ENCODE peak calls at places on chromosomes 2 and 18, in nine cellular contexts. A is T-helper 9 cell; S is KBM-7; N is stimulated activated CD4-positive, alpha-beta T cell treated with anti-CD3 and anti-CD28 coated beads, Interleukin-2, amount 100 ng/mL, for 48 hours; B is NCI-H1694 treated with DMSO at 0.1 percent for 48 hours; M is cardiac muscle cell; J is OCI-LY7; P is BJ; E is GM23338. I is an unnamed sample.

GRCh38 chr2:55232863-55233657 is 572 bp downstream of the RPS27A start:
- DNase-seq in A (peak), S (peak), N (peak), B (no peak), M (peak), J (peak), P (no peak), E (no peak), I (no peak)

GRCh38 chr2:16684676-16685339 is 19.2 kb upstream of the CYRIA start:
- DNase-seq in A (no peak), S (no peak), N (no peak), B (no peak), M (no peak), J (no peak), P (no peak), E (no peak), I (no peak)

GRCh38 chr2:236121546-236121945 is 46.6 kb downstream of the GBX2 start:
- DNase-seq in A (no peak), S (no peak), N (no peak), B (no peak), M (no peak), J (no peak), P (no peak), E (no peak), I (no peak)

GRCh38 chr18:57207124-57207916 is 60.4 kb downstream of the BOD1L2 start:
- DNase-seq in A (no peak), S (no peak), N (no peak), B (no peak), M (no peak), J (no peak), P (no peak), E (peak), I (no peak)

GRCh38 chr2:28475088-28475580 is 20.7 kb upstream of the PLB1 start:
- DNase-seq in A (no peak), S (peak), N (no peak), B (no peak), M (no peak), J (no peak), P (no peak), E (no peak), I (no peak)

GRCh38 chr2:168992591-168993349 is 38.4 kb downstream of the ABCB11 start:
- DNase-seq in A (no peak), S (no peak), N (no peak), B (no peak), M (peak), J (no peak), P (no peak), E (no peak), I (no peak)

GRCh38 chr2:165902929-165903328 is 50.6 kb downstream of the TTC21B start:
- DNase-seq in A (no peak), S (peak), N (no peak), B (no peak), M (peak), J (no peak), P (no peak), E (no peak), I (no peak)

GRCh38 chr18:58618822-58619553 is 9.9 kb downstream of the ALPK2 start:
- DNase-seq in A (no peak), S (no peak), N (no peak), B (no peak), M (no peak), J (no peak), P (no peak), E (peak), I (no peak)

GRCh38 chr2:29389686-29390085 is 274.5 kb downstream of the CLIP4 start:
- DNase-seq in A (no peak), S (no peak), N (no peak), B (no peak), M (no peak), J (no peak), P (no peak), E (no peak), I (no peak)

GRCh38 chr2:28437142-28437835 is 44.6 kb downstream of the FOSL2 start:
- DNase-seq in A (no peak), S (no peak), N (no peak), B (no peak), M (no peak), J (no peak), P (no peak), E (no peak), I (no peak)

GRCh38 chr2:98623657-98624056 is 15.3 kb downstream of the UNC50 start:
- DNase-seq in A (no peak), S (no peak), N (no peak), B (no peak), M (peak), J (peak), P (no peak), E (no peak), I (no peak)

GRCh38 chr2:171847627-171848026 is 46.4 kb downstream of the SLC25A12 start:
- DNase-seq in A (no peak), S (no peak), N (no peak), B (no peak), M (no peak), J (no peak), P (no peak), E (no peak), I (no peak)

GRCh38 chr2:128411431-128411830 is 92.8 kb upstream of the HS6ST1 start:
- DNase-seq in A (no peak), S (no peak), N (no peak), B (no peak), M (no peak), J (no peak), P (no peak), E (no peak), I (no peak)

GRCh38 chr2:237120956-237121720 is 35.4 kb downstream of the COPS8 start:
- DNase-seq in A (no peak), S (no peak), N (no peak), B (no peak), M (no peak), J (no peak), P (no peak), E (no peak), I (no peak)

GRCh38 chr2:37544617-37545031 is 126.8 kb downstream of the CDC42EP3 start:
- DNase-seq in A (no peak), S (no peak), N (no peak), B (no peak), M (no peak), J (no peak), P (no peak), E (no peak), I (no peak)

GRCh38 chr2:164785447-164785846 is 56.2 kb downstream of the COBLL1 start:
- DNase-seq in A (no peak), S (no peak), N (no peak), B (no peak), M (peak), J (no peak), P (peak), E (no peak), I (no peak)

GRCh38 chr2:171225989-171226388 is 65.3 kb upstream of the TLK1 start:
- DNase-seq in A (no peak), S (no peak), N (no peak), B (no peak), M (no peak), J (no peak), P (no peak), E (no peak), I (no peak)

GRCh38 chr2:109532728-109533076 is 81.1 kb downstream of the SEPTIN10 start:
- DNase-seq in A (no peak), S (no peak), N (no peak), B (no peak), M (no peak), J (no peak), P (no peak), E (no peak), I (no peak)

GRCh38 chr2:140863713-140864112 is 1267.1 kb downstream of the LRP1B start:
- DNase-seq in A (no peak), S (peak), N (no peak), B (peak), M (peak), J (peak), P (no peak), E (peak), I (peak)

GRCh38 chr2:50732796-50733195 is 299.1 kb downstream of the NRXN1 start:
- DNase-seq in A (no peak), S (no peak), N (no peak), B (no peak), M (no peak), J (no peak), P (no peak), E (no peak), I (no peak)

GRCh38 chr2:206800501-206801416 is 35.4 kb downstream of the FASTKD2 start:
- DNase-seq in A (peak), S (peak), N (no peak), B (peak), M (peak), J (peak), P (peak), E (peak), I (peak)

I was measured in NCI-H1436.